ENCODE peak calls at places on chromosomes 7 and 10, in four cellular contexts. One of them, this sample, is unnamed.
A peak's percentile ranks its signal among the peaks of the same experiment; 100 is the strongest.

GRCh38 chr7:27300401-27300800 is 57.8 kb downstream of the EVX1 start:
- DNase-seq in upper lobe of right lung: no peak
- DNase-seq in SJSA1: no peak
- DNase-seq in PC-9: no peak
- DNase-seq in this sample: no peak

GRCh38 chr10:52300599-52301277 is 13.3 kb upstream of the DKK1 start:
- DNase-seq in upper lobe of right lung: no peak
- DNase-seq in SJSA1: no peak
- DNase-seq in PC-9: no peak
- DNase-seq in this sample: no peak

GRCh38 chr10:70866424-70866823 is 21.9 kb downstream of the PCBD1 start:
- DNase-seq in upper lobe of right lung: no peak
- DNase-seq in SJSA1: no peak
- DNase-seq in PC-9: peak; percentile 69
- DNase-seq in this sample: peak; percentile 59

GRCh38 chr10:46559231-46559671 is 2.8 kb upstream of the GPRIN2 start:
- DNase-seq in upper lobe of right lung: no peak
- DNase-seq in PC-9: no peak
- DNase-seq in SJSA1: peak; percentile 47
- DNase-seq in this sample: no peak

GRCh38 chr7:68684246-68684850 is 913.9 kb upstream of the AUTS2 start:
- DNase-seq in upper lobe of right lung: no peak
- DNase-seq in PC-9: no peak
- DNase-seq in SJSA1: no peak
- DNase-seq in this sample: no peak

GRCh38 chr10:95181731-95182130 is 12.3 kb upstream of the ACSM6 start:
- DNase-seq in PC-9: no peak
- DNase-seq in upper lobe of right lung: no peak
- DNase-seq in SJSA1: no peak
- DNase-seq in this sample: no peak

GRCh38 chr7:115789901-115790300 is 240.7 kb downstream of the TFEC start:
- DNase-seq in upper lobe of right lung: no peak
- DNase-seq in SJSA1: no peak
- DNase-seq in PC-9: no peak
- DNase-seq in this sample: no peak

GRCh38 chr10:119715628-119716505 is 10.0 kb upstream of the INPP5F start:
- DNase-seq in upper lobe of right lung: no peak
- DNase-seq in PC-9: no peak
- DNase-seq in SJSA1: no peak
- DNase-seq in this sample: no peak

GRCh38 chr10:70115948-70116682 is 16.5 kb downstream of the AIFM2 start:
- DNase-seq in upper lobe of right lung: no peak
- DNase-seq in SJSA1: no peak
- DNase-seq in PC-9: peak; percentile 54
- DNase-seq in this sample: peak; percentile 62

GRCh38 chr7:121544726-121545125 is 148.6 kb upstream of the FAM3C start:
- DNase-seq in SJSA1: peak; percentile 55
- DNase-seq in PC-9: peak; percentile 65
- DNase-seq in upper lobe of right lung: no peak
- DNase-seq in this sample: no peak

GRCh38 chr7:36863901-36864701 is 139.8 kb upstream of the AOAH start:
- DNase-seq in upper lobe of right lung: no peak
- DNase-seq in SJSA1: no peak
- DNase-seq in PC-9: no peak
- DNase-seq in this sample: no peak

GRCh38 chr7:8365499-8366110 is 67.8 kb upstream of the NXPH1 start:
- DNase-seq in PC-9: no peak
- DNase-seq in upper lobe of right lung: no peak
- DNase-seq in SJSA1: no peak
- DNase-seq in this sample: peak; percentile 41

GRCh38 chr7:42232275-42232674 is 4.7 kb downstream of the GLI3 start:
- DNase-seq in PC-9: no peak
- DNase-seq in upper lobe of right lung: no peak
- DNase-seq in SJSA1: no peak
- DNase-seq in this sample: no peak

GRCh38 chr7:3042861-3043489 is 692 bp downstream of the CARD11 start:
- DNase-seq in upper lobe of right lung: peak; percentile 57
- DNase-seq in SJSA1: no peak
- DNase-seq in PC-9: peak; percentile 68
- DNase-seq in this sample: no peak

DNA sequence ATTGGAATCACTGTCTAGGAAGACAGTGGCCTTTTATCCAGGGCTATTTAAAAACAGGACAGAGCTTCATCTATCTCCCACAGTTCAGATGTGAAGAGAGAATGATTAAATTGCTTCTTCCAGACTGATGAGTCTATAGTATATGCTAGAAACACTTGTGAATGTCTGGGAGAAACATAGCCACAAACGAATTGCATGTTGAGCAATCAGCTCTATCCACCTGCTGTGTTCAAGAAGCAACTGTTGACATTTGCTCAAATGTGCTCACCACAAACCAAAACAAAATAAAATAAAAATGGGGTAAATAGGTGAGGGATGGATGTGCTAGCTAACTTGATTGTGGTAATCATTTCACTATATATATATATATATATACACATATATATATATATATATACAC is 195.1 kb downstream of the HECW1 start:
- DNase-seq in SJSA1: no peak
- DNase-seq in PC-9: no peak
- DNase-seq in upper lobe of right lung: no peak
- DNase-seq in this sample: no peak
- H3K27ac ChIP-seq in SJSA1: no peak overlapping the region
- H3K27ac ChIP-seq in PC-9: no peak overlapping the region
- H3K27ac ChIP-seq in upper lobe of right lung: no peak overlapping the region
- H3K27ac ChIP-seq in this sample: no peak overlapping the region

GRCh38 chr10:86673216-86673826 is 5.0 kb downstream of the LDB3 start:
- DNase-seq in PC-9: no peak
- DNase-seq in upper lobe of right lung: no peak
- DNase-seq in SJSA1: no peak
- DNase-seq in this sample: no peak

GRCh38 chr10:86673827-86674581 is 5.7 kb downstream of the LDB3 start:
- DNase-seq in SJSA1: no peak
- DNase-seq in upper lobe of right lung: no peak
- DNase-seq in PC-9: peak; percentile 23
- DNase-seq in this sample: peak; percentile 71

GRCh38 chr10:86671985-86672710 is 3.8 kb downstream of the LDB3 start:
- DNase-seq in SJSA1: no peak
- DNase-seq in PC-9: no peak
- DNase-seq in upper lobe of right lung: no peak
- DNase-seq in this sample: peak; percentile 29

GRCh38 chr10:86671419-86671818 is 3.1 kb downstream of the LDB3 start:
- DNase-seq in upper lobe of right lung: no peak
- DNase-seq in PC-9: peak; percentile 66
- DNase-seq in SJSA1: no peak
- DNase-seq in this sample: no peak

GRCh38 chr10:86674912-86675311 is 6.6 kb downstream of the LDB3 start:
- DNase-seq in upper lobe of right lung: no peak
- DNase-seq in SJSA1: no peak
- DNase-seq in PC-9: no peak
- DNase-seq in this sample: peak; percentile 63
- H3K4me1 ChIP-seq in upper lobe of right lung: no peaks in the 10 kb centered on the region
- H3K4me1 ChIP-seq in SJSA1: no peaks in the 10 kb centered on the region
- H3K4me1 ChIP-seq in PC-9: peaks cover 46% of the 10 kb centered on the region
- H3K4me1 ChIP-seq in this sample: peaks cover 47% of the 10 kb centered on the region

DNA sequence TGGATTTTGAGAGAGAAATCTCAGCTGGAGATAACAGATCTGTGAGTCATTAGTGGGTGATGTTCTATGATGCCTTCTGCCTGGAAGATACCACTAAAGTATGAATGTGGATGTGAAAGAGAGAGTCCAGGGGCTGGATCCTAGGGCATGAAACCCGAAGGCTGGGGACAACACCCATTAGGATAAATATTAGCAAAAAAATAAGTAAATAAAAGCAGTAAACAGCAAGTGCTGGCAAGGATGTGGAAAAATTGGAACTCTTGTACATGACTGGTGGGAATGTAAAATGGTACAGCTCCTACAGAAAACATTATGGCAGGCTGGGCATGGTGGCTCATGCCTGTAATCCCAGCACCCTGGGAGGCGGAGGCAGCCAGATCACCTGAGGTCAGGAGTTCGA is 16.6 kb upstream of the MGMT start:
- DNase-seq in PC-9: no peak
- DNase-seq in SJSA1: no peak
- DNase-seq in upper lobe of right lung: no peak
- DNase-seq in this sample: no peak
- H3K27me3 ChIP-seq in PC-9: peaks cover 41% of the 10 kb centered on the region
- H3K27me3 ChIP-seq in SJSA1: no peaks in the 10 kb centered on the region
- H3K27me3 ChIP-seq in upper lobe of right lung: no peaks in the 10 kb centered on the region
- H3K27me3 ChIP-seq in this sample: no peaks in the 10 kb centered on the region

GRCh38 chr7:130559184-130559583 is 67.3 kb downstream of the MEST start:
- DNase-seq in upper lobe of right lung: no peak
- DNase-seq in SJSA1: no peak
- DNase-seq in PC-9: no peak
- DNase-seq in this sample: no peak
- H3K27ac ChIP-seq in upper lobe of right lung: no peak overlapping the region
- H3K27ac ChIP-seq in SJSA1: no peak overlapping the region
- H3K27ac ChIP-seq in PC-9: no peak overlapping the region
- H3K27ac ChIP-seq in this sample: no peak overlapping the region

GRCh38 chr10:80488539-80489066 is 34.5 kb downstream of the TSPAN14 start:
- DNase-seq in PC-9: no peak
- DNase-seq in SJSA1: no peak
- DNase-seq in upper lobe of right lung: peak; percentile 36
- DNase-seq in this sample: no peak

GRCh38 chr10:80486785-80487421 is 32.8 kb downstream of the TSPAN14 start:
- DNase-seq in PC-9: no peak
- DNase-seq in SJSA1: no peak
- DNase-seq in upper lobe of right lung: peak; percentile 36
- DNase-seq in this sample: no peak

GRCh38 chr10:80486151-80486692 is 32.1 kb downstream of the TSPAN14 start:
- DNase-seq in SJSA1: no peak
- DNase-seq in PC-9: no peak
- DNase-seq in upper lobe of right lung: peak; percentile 65
- DNase-seq in this sample: no peak

GRCh38 chr10:80487791-80488538 is 33.9 kb downstream of the TSPAN14 start:
- DNase-seq in PC-9: no peak
- DNase-seq in SJSA1: no peak
- DNase-seq in upper lobe of right lung: peak; percentile 83
- DNase-seq in this sample: no peak

GRCh38 chr10:80487422-80487785 is 33.3 kb downstream of the TSPAN14 start:
- DNase-seq in SJSA1: no peak
- DNase-seq in upper lobe of right lung: no peak
- DNase-seq in PC-9: no peak
- DNase-seq in this sample: no peak
- H3K4me1 ChIP-seq in SJSA1: peaks cover 42% of the 10 kb centered on the region
- H3K4me1 ChIP-seq in upper lobe of right lung: peaks cover 84% of the 10 kb centered on the region
- H3K4me1 ChIP-seq in PC-9: peaks cover 54% of the 10 kb centered on the region
- H3K4me1 ChIP-seq in this sample: no peaks in the 10 kb centered on the region

GRCh38 chr7:157002819-157003421 is 7.5 kb downstream of the MNX1 start:
- DNase-seq in upper lobe of right lung: peak; percentile 46
- DNase-seq in PC-9: no peak
- DNase-seq in SJSA1: peak; percentile 20
- DNase-seq in this sample: no peak
- H3K27me3 ChIP-seq in upper lobe of right lung: peaks cover 91% of the 10 kb centered on the region
- H3K27me3 ChIP-seq in PC-9: no peaks in the 10 kb centered on the region
- H3K27me3 ChIP-seq in SJSA1: peaks cover 90% of the 10 kb centered on the region
- H3K27me3 ChIP-seq in this sample: no peaks in the 10 kb centered on the region

GRCh38 chr7:11830582-11831382 is 1.2 kb downstream of the THSD7A start:
- DNase-seq in SJSA1: no peak
- DNase-seq in PC-9: no peak
- DNase-seq in upper lobe of right lung: no peak
- DNase-seq in this sample: peak; percentile 34
- H3K27ac ChIP-seq in SJSA1: no peak overlapping the region
- H3K27ac ChIP-seq in PC-9: no peak overlapping the region
- H3K27ac ChIP-seq in upper lobe of right lung: peak overlapping the region; percentile 67
- H3K27ac ChIP-seq in this sample: peak overlapping the region; percentile 6

GRCh38 chr10:22536620-22537019 is 177.8 kb downstream of the PIP4K2A start:
- DNase-seq in upper lobe of right lung: no peak
- DNase-seq in SJSA1: no peak
- DNase-seq in PC-9: no peak
- DNase-seq in this sample: no peak
- H3K4me1 ChIP-seq in upper lobe of right lung: no peaks in the 10 kb centered on the region
- H3K4me1 ChIP-seq in SJSA1: peaks cover 10% of the 10 kb centered on the region
- H3K4me1 ChIP-seq in PC-9: no peaks in the 10 kb centered on the region
- H3K4me1 ChIP-seq in this sample: no peaks in the 10 kb centered on the region